ENCODE peak calls at places on chromosome 16, in seven cellular contexts. N is Caco-2; B is NT2/D1; H is lower lobe of right lung; J is stomach; F is CD8-positive, alpha-beta T cell; Y is tibial artery. M is an unnamed sample. For H3K9me3 and H3K4me1, the result is how much of the 10 kb centered on the place peaks cover.

GRCh38 chr16:78004501-78004900 is 17.8 kb upstream of the CLEC3A start:
- DNase-seq in N (no peak), B (no peak), H (no peak), J (no peak), F (no peak), Y (no peak), M (no peak)

GRCh38 chr16:1493746-1494094 is 560 bp downstream of the TELO2 start:
- DNase-seq in N (no peak), B (no peak), H (no peak), J (no peak), F (no peak), Y (no peak), M (no peak)

GRCh38 chr16:4404247-4404966 is 12.0 kb downstream of the CORO7 start:
- DNase-seq in N (peak), B (peak), H (peak), J (peak), F (no peak), Y (no peak), M (no peak)

GRCh38 chr16:83356266-83356665 is 451.5 kb upstream of the HSBP1 start:
- DNase-seq in N (peak), B (peak), H (no peak), J (no peak), F (no peak), Y (no peak), M (no peak)

GRCh38 chr16:79089735-79090284 is 510.7 kb downstream of the MAF start:
- DNase-seq in N (no peak), B (no peak), H (no peak), J (no peak), F (peak), Y (no peak), M (no peak)

GRCh38 chr16:8861563-8862308 is 7.1 kb downstream of the CARHSP1 start:
- DNase-seq in N (no peak), B (no peak), H (peak), J (no peak), F (no peak), Y (no peak), M (no peak)

GRCh38 chr16:8660841-8661301 is 13.5 kb upstream of the ABAT start:
- DNase-seq in N (peak), B (peak), H (peak), J (peak), F (peak), Y (peak), M (peak)

GRCh38 chr16:4316732-4317461 is 1.0 kb downstream of the GLIS2 start:
- DNase-seq in N (no peak), B (no peak), H (peak), J (peak), F (no peak), Y (peak), M (no peak)

GRCh38 chr16:50244504-50245416 is 21.6 kb upstream of the ADCY7 start:
- DNase-seq in N (no peak), B (no peak), H (no peak), J (no peak), F (no peak), Y (no peak), M (no peak)

GRCh38 chr16:89193021-89193575 is 7.2 kb downstream of the SLC22A31 start:
- DNase-seq in N (peak), B (peak), H (peak), J (peak), F (no peak), Y (no peak), M (peak)

GRCh38 chr16:73202176-73202729 is 154.3 kb upstream of the ZFHX3 start:
- DNase-seq in N (peak), B (no peak), H (no peak), J (no peak), F (no peak), Y (no peak), M (no peak)

GRCh38 chr16:1543085-1543896 is 9.8 kb downstream of the TMEM204 start:
- DNase-seq in N (no peak), B (peak), H (peak), J (peak), F (no peak), Y (peak), M (no peak)

GRCh38 chr16:89360760-89361435 is 129.5 kb downstream of the ANKRD11 start:
- DNase-seq in N (no peak), B (no peak), H (no peak), J (peak), F (peak), Y (no peak), M (peak)

GRCh38 chr16:8851761-8852403 is 16.9 kb downstream of the CARHSP1 start:
- DNase-seq in N (no peak), B (no peak), H (no peak), J (no peak), F (no peak), Y (peak), M (no peak)

GRCh38 chr16:28291651-28292626 is at the start of gene SBK1:
- DNase-seq in N (peak), B (no peak), H (peak), J (peak), F (peak), Y (peak), M (peak)

GRCh38 chr16:35575432-35575821 is 2116.0 kb downstream of the TP53TG3F start:
- DNase-seq in N (no peak), B (no peak), H (no peak), J (no peak), F (no peak), Y (no peak), M (no peak)

GRCh38 chr16:35573407-35573806 is 2114.0 kb downstream of the TP53TG3F start:
- DNase-seq in N (no peak), B (no peak), H (no peak), J (no peak), F (no peak), Y (no peak), M (no peak)

GRCh38 chr16:35572186-35572585 is 2112.8 kb downstream of the TP53TG3F start:
- DNase-seq in N (no peak), B (no peak), H (no peak), J (no peak), F (no peak), Y (no peak), M (no peak)

GRCh38 chr16:35574454-35575431 is 2115.3 kb downstream of the TP53TG3F start:
- DNase-seq in N (no peak), B (no peak), H (no peak), J (no peak), F (no peak), Y (no peak), M (no peak)

DNA sequence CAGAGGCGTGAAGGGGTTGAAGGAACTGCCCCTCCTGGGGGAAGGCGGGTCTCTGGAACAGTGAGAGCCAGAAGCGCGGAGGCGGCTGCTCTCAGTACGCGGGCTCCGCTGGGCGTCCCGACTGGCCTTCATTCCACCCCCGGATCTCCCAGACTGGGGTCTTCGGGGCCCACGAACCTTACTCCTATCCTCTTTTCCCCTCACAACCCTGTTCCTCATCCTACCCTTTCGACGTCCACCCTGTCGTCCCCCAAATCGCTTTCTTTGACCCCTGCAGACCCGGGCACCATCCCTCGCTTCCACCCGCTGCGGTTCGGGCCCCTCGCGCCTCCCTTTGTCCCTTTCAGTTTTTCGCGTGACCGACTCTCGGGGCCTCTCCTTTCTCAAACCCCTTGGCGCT is 2114.6 kb downstream of the TP53TG3F start:
- DNase-seq in N (no peak), B (no peak), H (no peak), J (no peak), F (no peak), Y (no peak), M (no peak)
- H3K9me3 ChIP-seq in N (under half), B (under half), H (under half), J (under half), F (under half), Y (under half), M (under half)

GRCh38 chr16:85542548-85542927 is 70.6 kb upstream of the GSE1 start:
- DNase-seq in N (no peak), B (no peak), H (no peak), J (no peak), F (no peak), Y (no peak), M (no peak)
- H3K4me1 ChIP-seq in N (under half), B (under half), H (under half), J (under half), F (under half), Y (under half), M (under half)

DNA sequence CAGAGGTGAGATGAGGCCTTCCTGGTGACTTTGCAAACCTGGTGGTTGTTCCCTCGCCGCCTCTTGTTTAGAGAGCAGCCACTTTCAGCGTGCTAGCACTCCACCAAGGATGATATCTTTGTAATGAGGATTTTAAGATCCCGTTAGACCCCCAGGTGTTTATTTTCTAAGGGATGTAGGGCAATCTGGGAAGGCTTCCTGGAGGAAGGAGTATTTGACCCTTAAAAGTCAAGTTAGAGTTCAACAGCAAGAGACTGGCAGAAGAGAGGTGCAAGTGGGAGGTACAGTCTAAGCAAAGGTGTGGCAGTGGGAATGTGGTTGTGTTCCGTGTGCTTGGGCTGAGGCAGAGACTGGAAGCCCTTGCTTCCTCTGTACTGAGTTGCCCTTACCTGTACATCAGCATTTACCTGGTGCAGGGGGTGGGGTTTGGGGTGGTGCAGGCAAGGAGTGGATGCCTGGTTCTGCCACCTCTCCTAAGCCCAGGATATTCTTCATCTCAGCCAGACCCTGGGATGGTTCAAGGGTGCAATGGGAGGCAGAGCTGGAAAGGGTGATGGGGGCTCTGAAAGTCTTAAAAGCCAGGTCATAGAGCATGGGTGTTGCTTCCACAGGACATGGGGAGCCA is 83.6 kb downstream of the SDR42E1 start:
- DNase-seq in N (no peak), B (no peak), H (no peak), J (no peak), F (no peak), Y (peak), M (no peak)
- H3K9me3 ChIP-seq in N (under half), B (under half), H (under half), J (under half), F (under half), Y (under half), M (under half)

GRCh38 chr16:53565300-53565699 is 62.3 kb upstream of the AKTIP start:
- DNase-seq in N (no peak), B (no peak), H (no peak), J (no peak), F (no peak), Y (no peak), M (no peak)
- H3K4me1 ChIP-seq in N (under half), B (under half), H (under half), J (under half), F (under half), Y (under half), M (under half)